ENCODE peak calls at places on chromosome 21, in nine cellular contexts. K, U, J, P, M, D, R, L and Y are unnamed samples.
A peak's percentile ranks its signal among the peaks of the same experiment; 100 is the strongest.

GRCh38 chr21:29649370-29649963 is 290.3 kb downstream of the GRIK1 start:
- DNase-seq in K (peak; percentile 18), D (no peak), J (no peak), M (no peak), L (no peak), R (no peak), P (no peak), U (no peak), Y (no peak)

GRCh38 chr21:17612023-17612564 is 607 bp downstream of the BTG3 start:
- DNase-seq in P (peak; percentile 70), D (no peak), K (no peak), L (peak; percentile 69), R (no peak), U (peak; percentile 56), M (peak; percentile 63), J (no peak), Y (peak; percentile 22)

GRCh38 chr21:36753556-36753955 is 54.6 kb downstream of the SIM2 start:
- DNase-seq in K (no peak), P (no peak), D (no peak), U (no peak), M (no peak), L (no peak), R (no peak), J (no peak), Y (peak; percentile 22)

GRCh38 chr21:41761211-41762181 is 5.4 kb downstream of the RIPK4 start:
- DNase-seq in D (no peak), M (peak; percentile 55), U (peak; percentile 60), K (peak; percentile 59), R (peak; percentile 20), L (peak; percentile 81), J (peak; percentile 33), P (peak; percentile 68), Y (no peak)

GRCh38 chr21:41460578-41461527 is 34.8 kb downstream of the MX1 start:
- DNase-seq in D (peak; percentile 61), K (peak; percentile 77), L (peak; percentile 84), J (peak; percentile 26), M (peak; percentile 85), P (peak; percentile 74), U (peak; percentile 72), R (no peak), Y (no peak)

GRCh38 chr21:37582613-37583012 is 216.0 kb downstream of the DYRK1A start:
- DNase-seq in K (peak; percentile 31), U (peak; percentile 21), P (no peak), D (no peak), R (no peak), L (no peak), J (no peak), M (peak; percentile 54), Y (no peak)

GRCh38 chr21:39326607-39327307 is 13.3 kb upstream of the BRWD1 start:
- DNase-seq in U (no peak), J (no peak), L (no peak), D (no peak), K (no peak), R (no peak), P (no peak), M (no peak), Y (no peak)

GRCh38 chr21:21688877-21689276 is 690.7 kb downstream of the NCAM2 start:
- DNase-seq in U (peak; percentile 28), P (no peak), K (peak; percentile 67), M (peak; percentile 27), R (no peak), D (no peak), J (no peak), L (no peak), Y (no peak)

GRCh38 chr21:39456665-39457064 is 4.9 kb downstream of the SH3BGR start:
- DNase-seq in M (no peak), U (no peak), P (no peak), D (no peak), K (peak; percentile 22), L (no peak), J (no peak), R (no peak), Y (no peak)

GRCh38 chr21:40531421-40531820 is 315.5 kb downstream of the DSCAM start:
- DNase-seq in K (no peak), M (no peak), L (no peak), P (no peak), D (no peak), J (no peak), U (no peak), R (no peak), Y (no peak)

GRCh38 chr21:18041012-18041411 is 203.6 kb upstream of the CHODL start:
- DNase-seq in M (peak; percentile 25), D (no peak), R (no peak), J (no peak), U (no peak), K (peak; percentile 73), P (no peak), L (no peak), Y (no peak)

GRCh38 chr21:15732290-15732995 is 2.7 kb downstream of the USP25 start:
- DNase-seq in M (peak; percentile 46), L (no peak), U (no peak), P (no peak), D (no peak), R (no peak), J (no peak), K (no peak), Y (no peak)

GRCh38 chr21:21624674-21625073 is 626.5 kb downstream of the NCAM2 start:
- DNase-seq in K (no peak), M (no peak), R (no peak), U (no peak), J (no peak), P (no peak), D (no peak), L (no peak), Y (no peak)

GRCh38 chr21:14620152-14620551 is 74.0 kb upstream of the SAMSN1 start:
- DNase-seq in U (no peak), M (no peak), R (no peak), P (no peak), K (no peak), D (no peak), J (no peak), L (no peak), Y (no peak)

GRCh38 chr21:16422702-16423101 is 692.9 kb downstream of the USP25 start:
- DNase-seq in M (no peak), D (no peak), L (no peak), R (no peak), J (no peak), K (no peak), P (no peak), U (no peak), Y (no peak)

DNA sequence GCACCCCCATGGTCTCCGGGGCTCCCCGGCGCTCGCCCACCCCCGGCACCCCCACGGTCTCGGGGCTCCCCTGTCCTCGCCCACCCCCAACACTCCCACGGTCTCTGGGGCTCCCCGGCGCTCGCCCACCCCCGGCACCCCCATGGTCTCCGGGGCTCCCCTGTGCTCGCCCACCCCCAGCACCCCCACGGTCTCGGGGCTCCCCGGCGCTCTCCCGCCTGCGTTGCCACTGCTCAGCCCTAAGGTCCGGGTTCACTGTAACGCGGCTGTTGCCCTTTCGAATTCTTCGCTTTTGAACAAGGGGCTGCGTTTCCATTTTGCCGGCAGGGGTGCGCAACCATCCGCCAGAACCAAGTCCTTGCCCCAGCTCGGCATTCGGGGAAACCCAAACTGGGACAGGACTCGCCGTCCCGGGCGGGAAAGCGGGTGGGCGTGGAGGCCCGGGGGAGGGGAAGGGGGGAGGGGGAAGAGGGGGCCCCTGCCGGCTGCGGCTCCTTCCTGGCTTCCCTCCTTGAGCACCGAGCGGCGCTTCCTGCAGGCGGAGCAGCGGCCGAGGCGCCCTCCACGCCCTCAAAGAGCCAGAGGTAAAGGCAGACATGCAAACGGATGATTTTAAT is 5.3 kb upstream of the FTCD start:
- DNase-seq in M (peak; percentile 4), K (peak; percentile 10), U (no peak), J (no peak), P (no peak), L (peak; percentile 53), R (no peak), D (no peak), Y (no peak)
- TF ChIP-seq CTCF in M (no peak), K (no peak), U (no peak), J (no peak), P (no peak), L (no peak), R (no peak), D (no peak), Y (no peak)

DNA sequence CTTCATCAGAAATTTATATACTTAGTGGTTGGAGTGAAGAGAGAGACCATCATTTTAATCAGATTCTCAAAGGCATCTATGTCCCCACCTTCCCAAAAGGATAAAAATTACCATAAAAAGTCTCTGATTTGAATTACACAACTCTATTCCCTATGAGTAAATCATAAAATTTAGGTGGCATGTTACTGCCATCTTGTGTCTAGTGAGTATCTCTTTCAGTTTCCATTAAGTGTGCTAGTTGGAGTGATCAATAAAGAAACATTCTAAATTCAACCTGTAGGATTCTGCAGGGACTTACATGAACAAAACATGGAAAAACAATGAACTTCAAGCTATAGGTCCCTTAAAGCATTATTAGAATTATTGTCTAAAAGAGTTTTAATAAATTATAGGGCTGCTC is 655.4 kb downstream of the LTN1 start:
- DNase-seq in P (no peak), K (peak; percentile 12), J (no peak), L (no peak), U (no peak), D (no peak), M (peak; percentile 39), R (no peak), Y (no peak)
- TF ChIP-seq CTCF in P (no peak), K (peak; percentile 32), J (peak; percentile 40), L (peak; percentile 21), U (peak; percentile 46), D (no peak), M (peak; percentile 58), R (no peak), Y (peak; percentile 56)

GRCh38 chr21:34974162-34974981 is 74.7 kb downstream of the RUNX1 start:
- DNase-seq in J (no peak), L (no peak), M (peak; percentile 34), D (peak; percentile 52), K (no peak), U (no peak), P (no peak), R (no peak), Y (peak; percentile 36)
- TF ChIP-seq CTCF in J (no peak), L (no peak), M (no peak), D (no peak), K (no peak), U (no peak), P (no peak), R (no peak), Y (no peak)

GRCh38 chr21:43270800-43271261 is 102.0 kb downstream of the CRYAA start:
- DNase-seq in R (no peak), M (no peak), K (no peak), L (no peak), P (no peak), U (no peak), J (no peak), D (no peak), Y (no peak)

GRCh38 chr21:43268086-43268803 is 99.4 kb downstream of the CRYAA start:
- DNase-seq in K (no peak), R (no peak), L (no peak), M (no peak), D (no peak), U (no peak), J (no peak), P (no peak), Y (no peak)

GRCh38 chr21:43268804-43269186 is 100.0 kb downstream of the CRYAA start:
- DNase-seq in R (no peak), K (no peak), U (no peak), M (no peak), D (no peak), P (no peak), L (no peak), J (no peak), Y (no peak)

GRCh38 chr21:43269981-43270670 is 101.3 kb downstream of the CRYAA start:
- DNase-seq in P (no peak), M (no peak), D (no peak), L (no peak), K (no peak), R (no peak), U (no peak), J (no peak), Y (no peak)

GRCh38 chr21:43269461-43269860 is 100.7 kb downstream of the CRYAA start:
- DNase-seq in D (no peak), M (no peak), L (no peak), K (peak; percentile 42), U (no peak), J (no peak), R (no peak), P (no peak), Y (no peak)
- TF ChIP-seq CTCF in D (peak; percentile 29), M (no peak), L (no peak), K (peak; percentile 44), U (peak; percentile 14), J (no peak), R (peak; percentile 22), P (no peak), Y (peak; percentile 42)